ENCODE peak calls at places on chromosomes 7 and 10, in seven cellular contexts. W is Panc1, J is prostate gland, M is stomach, O is transverse colon, L is GM23338, X is K562. B is an unnamed sample.

GRCh38 chr7:83918142-83918541 is 269.2 kb upstream of the SEMA3E start:
- DNase-seq in W (no peak), J (no peak), M (no peak), O (no peak), L (no peak), X (no peak), B (no peak)

GRCh38 chr7:46616636-46617035 is 695.6 kb upstream of the IGFBP3 start:
- DNase-seq in W (no peak), J (no peak), M (no peak), O (no peak), L (no peak), X (no peak), B (no peak)

GRCh38 chr7:112202819-112203218 is 3.4 kb downstream of the DOCK4 start:
- DNase-seq in W (no peak), J (peak; percentile 18), M (peak; percentile 56), O (peak; percentile 23), L (no peak), X (peak; percentile 41), B (no peak)

GRCh38 chr7:45682836-45683555 is 108.8 kb downstream of the ADCY1 start:
- DNase-seq in W (no peak), J (no peak), M (peak; percentile 10), O (no peak), L (no peak), X (no peak), B (no peak)

GRCh38 chr7:151062399-151063211 is 3.2 kb downstream of the SLC4A2 start:
- DNase-seq in W (no peak), J (no peak), M (peak; percentile 91), O (peak; percentile 90), L (peak; percentile 98), X (peak; percentile 96), B (no peak)

GRCh38 chr7:113731571-113731970 is 187.2 kb downstream of the PPP1R3A start:
- DNase-seq in W (no peak), J (no peak), M (no peak), O (no peak), L (no peak), X (no peak), B (peak; percentile 62)

GRCh38 chr7:1567082-1567771 is 2.6 kb downstream of the PSMG3 start:
- DNase-seq in W (no peak), J (no peak), M (peak; percentile 68), O (peak; percentile 55), L (no peak), X (peak; percentile 55), B (no peak)

GRCh38 chr10:17851611-17852010 is 42.5 kb downstream of the MRC1 start:
- DNase-seq in W (no peak), J (no peak), M (no peak), O (peak; percentile 43), L (peak; percentile 12), X (peak; percentile 3), B (no peak)

GRCh38 chr10:131975796-131976195 is 5.9 kb downstream of the BNIP3 start:
- DNase-seq in W (no peak), J (no peak), M (no peak), O (no peak), L (no peak), X (no peak), B (no peak)

GRCh38 chr10:86960003-86960862 is 1.8 kb downstream of the SNCG start:
- DNase-seq in W (no peak), J (no peak), M (no peak), O (peak; percentile 52), L (peak; percentile 89), X (peak; percentile 92), B (no peak)

GRCh38 chr10:5737352-5737751 is 52.7 kb downstream of the TASOR2 start:
- DNase-seq in W (no peak), J (no peak), M (no peak), O (no peak), L (peak; percentile 70), X (no peak), B (no peak)

GRCh38 chr7:111018960-111019835 is 71.7 kb upstream of the LRRN3 start:
- DNase-seq in W (no peak), J (no peak), M (no peak), O (peak; percentile 9), L (no peak), X (no peak), B (no peak)

GRCh38 chr7:129332354-129333056 is 101.7 kb upstream of the STRIP2 start:
- DNase-seq in W (peak; percentile 78), J (no peak), M (no peak), O (no peak), L (no peak), X (no peak), B (no peak)

GRCh38 chr10:100934084-100934659 is 21.4 kb downstream of the SLF2 start:
- DNase-seq in W (no peak), J (no peak), M (no peak), O (no peak), L (peak; percentile 35), X (peak; percentile 11), B (no peak)

GRCh38 chr7:52696183-52696582 is 339.2 kb upstream of the POM121L12 start:
- DNase-seq in W (no peak), J (no peak), M (no peak), O (no peak), L (peak; percentile 30), X (no peak), B (no peak)

GRCh38 chr7:46838463-46838862 is 743.4 kb downstream of the TNS3 start:
- DNase-seq in W (no peak), J (no peak), M (no peak), O (no peak), L (no peak), X (no peak), B (peak; percentile 12)

GRCh38 chr7:92880212-92881090 is 44.1 kb upstream of the CDK6 start:
- DNase-seq in W (no peak), J (no peak), M (no peak), O (no peak), L (peak; percentile 86), X (peak; percentile 66), B (no peak)

GRCh38 chr7:128103498-128104108 is 72.4 kb upstream of the LRRC4 start:
- DNase-seq in W (no peak), J (no peak), M (no peak), O (no peak), L (peak; percentile 67), X (no peak), B (no peak)

GRCh38 chr7:115145512-115145911 is 223.6 kb downstream of the MDFIC start:
- DNase-seq in W (no peak), J (no peak), M (no peak), O (no peak), L (no peak), X (no peak), B (no peak)

GRCh38 chr7:4764402-4765007 is 10.9 kb upstream of the AP5Z1 start:
- DNase-seq in W (no peak), J (no peak), M (no peak), O (no peak), L (no peak), X (no peak), B (no peak)

GRCh38 chr10:79048639-79049550 is 19.9 kb upstream of the ZMIZ1 start:
- DNase-seq in W (no peak), J (no peak), M (no peak), O (no peak), L (no peak), X (no peak), B (no peak)

GRCh38 chr7:151025924-151026671 is 1.8 kb upstream of the ATG9B start:
- DNase-seq in W (no peak), J (no peak), M (no peak), O (no peak), L (no peak), X (peak; percentile 77), B (no peak)

GRCh38 chr10:5959581-5960069 is 17.7 kb downstream of the IL15RA start:
- DNase-seq in W (no peak), J (no peak), M (no peak), O (no peak), L (no peak), X (no peak), B (no peak)

GRCh38 chr10:44959243-44960097 is at the start of gene RASSF4:
- DNase-seq in W (no peak), J (peak; percentile 89), M (peak; percentile 95), O (peak; percentile 97), L (peak; percentile 96), X (peak; percentile 91), B (no peak)

GRCh38 chr10:44960098-44960480 is 487 bp downstream of the RASSF4 start:
- DNase-seq in W (no peak), J (no peak), M (no peak), O (no peak), L (peak; percentile 56), X (no peak), B (no peak)

GRCh38 chr10:44961931-44962750 is 2.5 kb downstream of the RASSF4 start:
- DNase-seq in W (no peak), J (no peak), M (no peak), O (no peak), L (no peak), X (no peak), B (no peak)

GRCh38 chr10:44961231-44961571 is 1.6 kb downstream of the RASSF4 start:
- DNase-seq in W (no peak), J (no peak), M (no peak), O (no peak), L (no peak), X (no peak), B (no peak)

DNA sequence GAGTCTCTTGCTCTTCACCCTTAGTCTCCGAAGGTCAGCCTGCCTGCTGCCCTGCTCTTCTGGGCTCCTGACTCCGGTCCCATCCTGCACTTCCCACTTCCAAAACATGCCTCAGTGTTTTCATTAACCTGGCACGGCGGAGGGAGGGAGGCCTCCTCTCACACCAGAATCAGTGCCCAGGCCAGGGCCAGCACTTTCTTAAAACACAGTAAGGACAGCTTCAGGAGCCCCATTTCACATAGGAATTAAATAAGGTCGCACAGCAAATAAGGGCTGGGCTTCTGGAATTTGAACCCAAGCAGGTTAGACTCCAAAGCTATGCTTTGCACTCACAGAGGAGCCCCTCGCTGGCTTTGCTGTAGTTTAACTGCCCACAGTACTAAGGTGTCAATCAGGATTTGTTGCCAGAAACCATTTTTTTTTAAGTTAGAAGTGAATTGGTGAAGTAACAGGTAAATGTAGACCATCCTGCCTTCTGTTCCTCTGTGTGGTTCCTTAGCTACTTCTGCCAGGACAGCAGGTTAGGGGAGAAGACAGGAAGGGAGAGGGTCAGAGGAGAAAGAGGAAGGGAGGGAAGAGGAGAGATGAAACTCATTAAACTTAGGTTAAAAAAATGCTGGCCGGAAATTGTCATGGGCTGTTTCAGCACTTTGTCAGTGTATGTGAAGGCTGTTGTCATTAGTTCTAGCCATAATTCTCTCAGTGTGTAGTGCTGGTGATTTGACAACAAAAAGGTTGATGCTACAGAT is 1.1 kb downstream of the RASSF4 start:
- DNase-seq in W (no peak), J (no peak), M (no peak), O (no peak), L (no peak), X (no peak), B (no peak)
- TF ChIP-seq POLR2AphosphoS5 in W (no peak), J (no peak), M (no peak), O (no peak), L (no peak), X (no peak), B (no peak)

GRCh38 chr10:114767101-114767588 is 54.4 kb upstream of the FHIP2A start:
- DNase-seq in W (no peak), J (no peak), M (no peak), O (no peak), L (no peak), X (no peak), B (no peak)
- H3K4me3 ChIP-seq in W (peak overlapping the region; percentile 60), J (peak overlapping the region; percentile 41), M (peak overlapping the region; percentile 66), O (peak overlapping the region; percentile 65), L (peak overlapping the region; percentile 79), X (no peak overlapping the region), B (peak overlapping the region; percentile 62)

GRCh38 chr10:11337516-11337915 is 273.9 kb downstream of the USP6NL start:
- DNase-seq in W (no peak), J (no peak), M (no peak), O (no peak), L (peak; percentile 34), X (no peak), B (no peak)
- TF ChIP-seq POLR2AphosphoS5 in W (no peak), J (no peak), M (no peak), O (peak; percentile 13), L (no peak), X (no peak), B (no peak)

GRCh38 chr10:122112021-122112616 is 123.2 kb downstream of the TACC2 start:
- DNase-seq in W (no peak), J (no peak), M (no peak), O (peak; percentile 20), L (no peak), X (no peak), B (no peak)
- H3K4me3 ChIP-seq in W (peak overlapping the region; percentile 67), J (peak overlapping the region; percentile 55), M (peak overlapping the region; percentile 74), O (peak overlapping the region; percentile 76), L (peak overlapping the region; percentile 92), X (no peak overlapping the region), B (no peak overlapping the region)